ENCODE peak calls at places on chromosomes 5 and 9, in nine cellular contexts. One of them, this sample, is unnamed.

GRCh38 chr5:173236531-173237501 is 1.8 kb upstream of the NKX2-5 start:
- DNase-seq in MCF 10A: no peak
- DNase-seq in WTC11: no peak
- DNase-seq in bronchial epithelial cell: no peak
- DNase-seq in progenitor cell of endocrine pancreas: no peak
- DNase-seq in fibroblast of lung: no peak
- DNase-seq in Caco-2: no peak
- DNase-seq in kidney: no peak
- DNase-seq in fibroblast of villous mesenchyme: no peak
- DNase-seq in this sample: no peak

GRCh38 chr5:59436364-59437158 is 457.0 kb downstream of the PDE4D start:
- DNase-seq in MCF 10A: no peak
- DNase-seq in WTC11: no peak
- DNase-seq in bronchial epithelial cell: no peak
- DNase-seq in progenitor cell of endocrine pancreas: no peak
- DNase-seq in fibroblast of lung: no peak
- DNase-seq in Caco-2: no peak
- DNase-seq in kidney: no peak
- DNase-seq in fibroblast of villous mesenchyme: no peak
- DNase-seq in this sample: no peak

GRCh38 chr9:27750571-27750970 is 177.3 kb upstream of the C9orf72 start:
- DNase-seq in MCF 10A: no peak
- DNase-seq in WTC11: no peak
- DNase-seq in bronchial epithelial cell: no peak
- DNase-seq in progenitor cell of endocrine pancreas: no peak
- DNase-seq in fibroblast of lung: no peak
- DNase-seq in Caco-2: no peak
- DNase-seq in kidney: no peak
- DNase-seq in fibroblast of villous mesenchyme: no peak
- DNase-seq in this sample: no peak

GRCh38 chr5:6780802-6781391 is 67.7 kb downstream of the TENT4A start:
- DNase-seq in MCF 10A: no peak
- DNase-seq in WTC11: no peak
- DNase-seq in bronchial epithelial cell: no peak
- DNase-seq in progenitor cell of endocrine pancreas: no peak
- DNase-seq in fibroblast of lung: no peak
- DNase-seq in Caco-2: peak
- DNase-seq in kidney: no peak
- DNase-seq in fibroblast of villous mesenchyme: no peak
- DNase-seq in this sample: no peak

GRCh38 chr5:67003906-67004729 is 192.5 kb downstream of the CD180 start:
- DNase-seq in MCF 10A: peak
- DNase-seq in WTC11: peak
- DNase-seq in bronchial epithelial cell: peak
- DNase-seq in progenitor cell of endocrine pancreas: peak
- DNase-seq in fibroblast of lung: peak
- DNase-seq in Caco-2: peak
- DNase-seq in kidney: peak
- DNase-seq in fibroblast of villous mesenchyme: peak
- DNase-seq in this sample: no peak

GRCh38 chr5:86977808-86978207 is 289.9 kb upstream of the RASA1 start:
- DNase-seq in MCF 10A: no peak
- DNase-seq in WTC11: no peak
- DNase-seq in bronchial epithelial cell: no peak
- DNase-seq in progenitor cell of endocrine pancreas: no peak
- DNase-seq in fibroblast of lung: no peak
- DNase-seq in Caco-2: no peak
- DNase-seq in kidney: no peak
- DNase-seq in fibroblast of villous mesenchyme: no peak
- DNase-seq in this sample: no peak

GRCh38 chr9:71737455-71737854 is 30.9 kb downstream of the CEMIP2 start:
- DNase-seq in MCF 10A: peak
- DNase-seq in WTC11: no peak
- DNase-seq in bronchial epithelial cell: peak
- DNase-seq in progenitor cell of endocrine pancreas: no peak
- DNase-seq in fibroblast of lung: peak
- DNase-seq in Caco-2: no peak
- DNase-seq in kidney: no peak
- DNase-seq in fibroblast of villous mesenchyme: peak
- DNase-seq in this sample: no peak

GRCh38 chr9:95131023-95131943 is 186.2 kb downstream of the FANCC start:
- DNase-seq in MCF 10A: peak
- DNase-seq in WTC11: peak
- DNase-seq in bronchial epithelial cell: peak
- DNase-seq in progenitor cell of endocrine pancreas: peak
- DNase-seq in fibroblast of lung: peak
- DNase-seq in Caco-2: peak
- DNase-seq in kidney: no peak
- DNase-seq in fibroblast of villous mesenchyme: peak
- DNase-seq in this sample: no peak

GRCh38 chr9:74773886-74774479 is 113.7 kb downstream of the TRPM6 start:
- DNase-seq in MCF 10A: peak
- DNase-seq in WTC11: peak
- DNase-seq in bronchial epithelial cell: peak
- DNase-seq in progenitor cell of endocrine pancreas: peak
- DNase-seq in fibroblast of lung: peak
- DNase-seq in Caco-2: peak
- DNase-seq in kidney: peak
- DNase-seq in fibroblast of villous mesenchyme: peak
- DNase-seq in this sample: no peak

GRCh38 chr9:21789541-21790037 is 12.8 kb upstream of the MTAP start:
- DNase-seq in MCF 10A: no peak
- DNase-seq in WTC11: peak
- DNase-seq in bronchial epithelial cell: peak
- DNase-seq in progenitor cell of endocrine pancreas: no peak
- DNase-seq in fibroblast of lung: peak
- DNase-seq in Caco-2: peak
- DNase-seq in kidney: no peak
- DNase-seq in fibroblast of villous mesenchyme: peak
- DNase-seq in this sample: no peak

GRCh38 chr5:122151640-122152039 is 22.3 kb downstream of the ZNF474 start:
- DNase-seq in MCF 10A: peak
- DNase-seq in WTC11: no peak
- DNase-seq in bronchial epithelial cell: peak
- DNase-seq in progenitor cell of endocrine pancreas: no peak
- DNase-seq in fibroblast of lung: peak
- DNase-seq in Caco-2: no peak
- DNase-seq in kidney: no peak
- DNase-seq in fibroblast of villous mesenchyme: peak
- DNase-seq in this sample: no peak

GRCh38 chr5:149387982-149388381 is 8.9 kb upstream of the IL17B start:
- DNase-seq in MCF 10A: no peak
- DNase-seq in WTC11: no peak
- DNase-seq in bronchial epithelial cell: no peak
- DNase-seq in progenitor cell of endocrine pancreas: no peak
- DNase-seq in fibroblast of lung: peak
- DNase-seq in Caco-2: no peak
- DNase-seq in kidney: no peak
- DNase-seq in fibroblast of villous mesenchyme: peak
- DNase-seq in this sample: no peak

GRCh38 chr9:2459756-2460155 is 161.8 kb upstream of the VLDLR start:
- DNase-seq in MCF 10A: no peak
- DNase-seq in WTC11: no peak
- DNase-seq in bronchial epithelial cell: no peak
- DNase-seq in progenitor cell of endocrine pancreas: no peak
- DNase-seq in fibroblast of lung: no peak
- DNase-seq in Caco-2: no peak
- DNase-seq in kidney: no peak
- DNase-seq in fibroblast of villous mesenchyme: no peak
- DNase-seq in this sample: no peak

GRCh38 chr9:134036130-134036529 is 10.8 kb downstream of the BRD3OS start:
- DNase-seq in MCF 10A: no peak
- DNase-seq in WTC11: no peak
- DNase-seq in bronchial epithelial cell: no peak
- DNase-seq in progenitor cell of endocrine pancreas: no peak
- DNase-seq in fibroblast of lung: no peak
- DNase-seq in Caco-2: no peak
- DNase-seq in kidney: no peak
- DNase-seq in fibroblast of villous mesenchyme: no peak
- DNase-seq in this sample: peak

GRCh38 chr5:117519957-117520500 is 945.4 kb upstream of the SEMA6A start:
- DNase-seq in MCF 10A: no peak
- DNase-seq in WTC11: no peak
- DNase-seq in bronchial epithelial cell: no peak
- DNase-seq in progenitor cell of endocrine pancreas: no peak
- DNase-seq in fibroblast of lung: no peak
- DNase-seq in Caco-2: no peak
- DNase-seq in kidney: no peak
- DNase-seq in fibroblast of villous mesenchyme: no peak
- DNase-seq in this sample: no peak

GRCh38 chr9:93129691-93130500 is 4.2 kb downstream of the NINJ1 start:
- DNase-seq in MCF 10A: no peak
- DNase-seq in WTC11: no peak
- DNase-seq in bronchial epithelial cell: no peak
- DNase-seq in progenitor cell of endocrine pancreas: no peak
- DNase-seq in fibroblast of lung: no peak
- DNase-seq in Caco-2: no peak
- DNase-seq in kidney: peak
- DNase-seq in fibroblast of villous mesenchyme: no peak
- DNase-seq in this sample: peak

GRCh38 chr5:179955630-179956029 is 47.9 kb upstream of the TBC1D9B start:
- DNase-seq in MCF 10A: no peak
- DNase-seq in WTC11: no peak
- DNase-seq in bronchial epithelial cell: no peak
- DNase-seq in progenitor cell of endocrine pancreas: no peak
- DNase-seq in fibroblast of lung: no peak
- DNase-seq in Caco-2: no peak
- DNase-seq in kidney: no peak
- DNase-seq in fibroblast of villous mesenchyme: no peak
- DNase-seq in this sample: no peak

GRCh38 chr9:33111621-33112020 is 35.1 kb upstream of the SMU1 start:
- DNase-seq in MCF 10A: no peak
- DNase-seq in WTC11: no peak
- DNase-seq in bronchial epithelial cell: no peak
- DNase-seq in progenitor cell of endocrine pancreas: no peak
- DNase-seq in fibroblast of lung: no peak
- DNase-seq in Caco-2: no peak
- DNase-seq in kidney: no peak
- DNase-seq in fibroblast of villous mesenchyme: no peak
- DNase-seq in this sample: no peak

GRCh38 chr9:78130004-78130403 is 98.4 kb upstream of the GNAQ start:
- DNase-seq in MCF 10A: peak
- DNase-seq in WTC11: peak
- DNase-seq in bronchial epithelial cell: peak
- DNase-seq in progenitor cell of endocrine pancreas: no peak
- DNase-seq in fibroblast of lung: peak
- DNase-seq in Caco-2: peak
- DNase-seq in kidney: no peak
- DNase-seq in fibroblast of villous mesenchyme: no peak
- DNase-seq in this sample: no peak
- TF ChIP-seq CTCF in MCF 10A: no peak
- TF ChIP-seq CTCF in WTC11: peak
- TF ChIP-seq CTCF in bronchial epithelial cell: peak
- TF ChIP-seq CTCF in progenitor cell of endocrine pancreas: no peak
- TF ChIP-seq CTCF in fibroblast of lung: peak
- TF ChIP-seq CTCF in Caco-2: no peak
- TF ChIP-seq CTCF in kidney: no peak
- TF ChIP-seq CTCF in fibroblast of villous mesenchyme: peak
- TF ChIP-seq CTCF in this sample: peak

GRCh38 chr9:106874657-106875056 is 11.7 kb downstream of the ZNF462 start:
- DNase-seq in MCF 10A: no peak
- DNase-seq in WTC11: no peak
- DNase-seq in bronchial epithelial cell: peak
- DNase-seq in progenitor cell of endocrine pancreas: no peak
- DNase-seq in fibroblast of lung: no peak
- DNase-seq in Caco-2: no peak
- DNase-seq in kidney: no peak
- DNase-seq in fibroblast of villous mesenchyme: no peak
- DNase-seq in this sample: no peak

GRCh38 chr9:106877345-106877744 is 14.4 kb downstream of the ZNF462 start:
- DNase-seq in MCF 10A: no peak
- DNase-seq in WTC11: no peak
- DNase-seq in bronchial epithelial cell: no peak
- DNase-seq in progenitor cell of endocrine pancreas: no peak
- DNase-seq in fibroblast of lung: no peak
- DNase-seq in Caco-2: no peak
- DNase-seq in kidney: no peak
- DNase-seq in fibroblast of villous mesenchyme: no peak
- DNase-seq in this sample: no peak

GRCh38 chr9:106875548-106875947 is 12.6 kb downstream of the ZNF462 start:
- DNase-seq in MCF 10A: no peak
- DNase-seq in WTC11: no peak
- DNase-seq in bronchial epithelial cell: no peak
- DNase-seq in progenitor cell of endocrine pancreas: no peak
- DNase-seq in fibroblast of lung: no peak
- DNase-seq in Caco-2: no peak
- DNase-seq in kidney: no peak
- DNase-seq in fibroblast of villous mesenchyme: no peak
- DNase-seq in this sample: no peak

GRCh38 chr9:106872641-106873040 is 9.7 kb downstream of the ZNF462 start:
- DNase-seq in MCF 10A: no peak
- DNase-seq in WTC11: no peak
- DNase-seq in bronchial epithelial cell: no peak
- DNase-seq in progenitor cell of endocrine pancreas: no peak
- DNase-seq in fibroblast of lung: no peak
- DNase-seq in Caco-2: no peak
- DNase-seq in kidney: no peak
- DNase-seq in fibroblast of villous mesenchyme: no peak
- DNase-seq in this sample: no peak

GRCh38 chr9:106874031-106874430 is 11.1 kb downstream of the ZNF462 start:
- DNase-seq in MCF 10A: no peak
- DNase-seq in WTC11: no peak
- DNase-seq in bronchial epithelial cell: no peak
- DNase-seq in progenitor cell of endocrine pancreas: no peak
- DNase-seq in fibroblast of lung: no peak
- DNase-seq in Caco-2: no peak
- DNase-seq in kidney: no peak
- DNase-seq in fibroblast of villous mesenchyme: no peak
- DNase-seq in this sample: no peak
- TF ChIP-seq CTCF in MCF 10A: no peak
- TF ChIP-seq CTCF in WTC11: no peak
- TF ChIP-seq CTCF in bronchial epithelial cell: no peak
- TF ChIP-seq CTCF in progenitor cell of endocrine pancreas: no peak
- TF ChIP-seq CTCF in fibroblast of lung: no peak
- TF ChIP-seq CTCF in Caco-2: no peak
- TF ChIP-seq CTCF in kidney: no peak
- TF ChIP-seq CTCF in fibroblast of villous mesenchyme: no peak
- TF ChIP-seq CTCF in this sample: no peak

GRCh38 chr5:102561894-102562760 is 63.3 kb upstream of the SLCO6A1 start:
- DNase-seq in MCF 10A: peak
- DNase-seq in WTC11: peak
- DNase-seq in bronchial epithelial cell: no peak
- DNase-seq in progenitor cell of endocrine pancreas: no peak
- DNase-seq in fibroblast of lung: no peak
- DNase-seq in Caco-2: peak
- DNase-seq in kidney: no peak
- DNase-seq in fibroblast of villous mesenchyme: peak
- DNase-seq in this sample: no peak
- TF ChIP-seq CTCF in MCF 10A: peak
- TF ChIP-seq CTCF in WTC11: peak
- TF ChIP-seq CTCF in bronchial epithelial cell: peak
- TF ChIP-seq CTCF in progenitor cell of endocrine pancreas: peak
- TF ChIP-seq CTCF in fibroblast of lung: peak
- TF ChIP-seq CTCF in Caco-2: peak
- TF ChIP-seq CTCF in kidney: peak
- TF ChIP-seq CTCF in fibroblast of villous mesenchyme: peak
- TF ChIP-seq CTCF in this sample: peak

DNA sequence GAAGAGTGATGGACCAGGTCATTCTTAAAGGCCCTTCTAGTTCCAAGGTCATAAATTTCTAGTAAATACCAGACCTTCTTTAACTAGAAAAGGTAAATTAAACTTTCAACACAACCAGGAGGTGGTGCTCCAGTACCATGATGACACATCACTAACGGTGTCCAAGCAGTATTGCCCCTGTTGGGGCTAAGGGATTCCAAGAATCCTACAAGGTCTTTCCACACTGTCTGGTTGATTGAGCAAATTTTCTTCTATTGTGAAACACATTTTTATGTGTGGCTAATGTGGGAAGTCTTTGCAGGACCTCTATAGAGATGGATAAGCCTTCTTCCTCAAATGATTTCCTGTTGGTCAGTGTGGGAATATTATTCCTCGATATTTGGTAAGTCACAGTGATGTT is 459.6 kb upstream of the PAPPA start:
- DNase-seq in MCF 10A: peak
- DNase-seq in WTC11: peak
- DNase-seq in bronchial epithelial cell: peak
- DNase-seq in progenitor cell of endocrine pancreas: no peak
- DNase-seq in fibroblast of lung: peak
- DNase-seq in Caco-2: peak
- DNase-seq in kidney: no peak
- DNase-seq in fibroblast of villous mesenchyme: peak
- DNase-seq in this sample: no peak
- TF ChIP-seq CTCF in MCF 10A: peak
- TF ChIP-seq CTCF in WTC11: no peak
- TF ChIP-seq CTCF in bronchial epithelial cell: peak
- TF ChIP-seq CTCF in progenitor cell of endocrine pancreas: peak
- TF ChIP-seq CTCF in fibroblast of lung: peak
- TF ChIP-seq CTCF in Caco-2: no peak
- TF ChIP-seq CTCF in kidney: peak
- TF ChIP-seq CTCF in fibroblast of villous mesenchyme: peak
- TF ChIP-seq CTCF in this sample: peak

This sample was measured in chondrocyte.